ENCODE peak calls at places on chromosomes 3 and 15, in four cellular contexts. W is A549, Z is lung, T is suprapubic skin. H is an unnamed sample.

GRCh38 chr3:148873270-148873927 is 8.3 kb downstream of the CPA3 start:
- DNase-seq in T (no peak), Z (no peak), W (no peak), H (no peak)

GRCh38 chr3:184601576-184602405 is 40.2 kb downstream of the EPHB3 start:
- DNase-seq in T (no peak), Z (no peak), W (no peak), H (no peak)

GRCh38 chr3:37310666-37311050 is 136.3 kb upstream of the LRRFIP2 start:
- DNase-seq in T (no peak), W (no peak), Z (no peak), H (no peak)

GRCh38 chr3:178392553-178392952 is 143.7 kb upstream of the KCNMB2 start:
- DNase-seq in Z (no peak), W (no peak), T (no peak), H (no peak)

GRCh38 chr3:171933441-171933840 is 90.3 kb downstream of the TMEM212 start:
- DNase-seq in Z (no peak), W (no peak), T (no peak), H (no peak)

GRCh38 chr15:89494941-89495637 is 1.3 kb downstream of the RHCG start:
- DNase-seq in T (peak), Z (no peak), W (peak), H (no peak)

GRCh38 chr3:140298569-140299070 is 363.6 kb downstream of the CLSTN2 start:
- DNase-seq in Z (no peak), W (no peak), T (no peak), H (no peak)

GRCh38 chr15:29596266-29596665 is 226.0 kb downstream of the TJP1 start:
- DNase-seq in Z (no peak), W (no peak), T (no peak), H (peak)

GRCh38 chr15:66698318-66698961 is 3.6 kb upstream of the SMAD6 start:
- DNase-seq in W (peak), T (no peak), Z (peak), H (no peak)

GRCh38 chr3:61748288-61748687 is 186.9 kb downstream of the PTPRG start:
- DNase-seq in W (no peak), T (no peak), Z (no peak), H (no peak)

GRCh38 chr3:59515936-59516335 is 466.1 kb upstream of the CFAP20DC start:
- DNase-seq in Z (no peak), T (no peak), W (no peak), H (no peak)

GRCh38 chr3:69541059-69541471 is 155.2 kb upstream of the FRMD4B start:
- DNase-seq in Z (no peak), T (no peak), W (no peak), H (no peak)

GRCh38 chr3:166462876-166463275 is 625.7 kb upstream of the BCHE start:
- DNase-seq in W (no peak), T (no peak), Z (no peak), H (peak)

GRCh38 chr15:64740361-64741170 is 34.8 kb downstream of the RBPMS2 start:
- DNase-seq in Z (peak), T (no peak), W (peak), H (peak)

GRCh38 chr15:28132524-28133275 is 33.6 kb upstream of the OCA2 start:
- DNase-seq in W (no peak), Z (no peak), T (no peak), H (peak)

GRCh38 chr15:25182736-25183445 is 228.1 kb downstream of the SNRPN start:
- DNase-seq in Z (no peak), W (no peak), T (peak), H (no peak)

GRCh38 chr15:89912145-89912673 is 543 bp downstream of the ARPIN start:
- DNase-seq in T (peak), W (peak), Z (no peak), H (no peak)

GRCh38 chr3:171974986-171975837 is 64.2 kb upstream of the FNDC3B start:
- DNase-seq in W (no peak), Z (no peak), T (no peak), H (peak)

GRCh38 chr15:56215769-56216168 is 27.9 kb downstream of the RFX7 start:
- DNase-seq in W (peak), Z (no peak), T (no peak), H (peak)

GRCh38 chr3:197578376-197578775 is 22.6 kb upstream of the BDH1 start:
- DNase-seq in T (no peak), W (no peak), Z (no peak), H (no peak)

GRCh38 chr3:4517095-4517494 is 23.9 kb downstream of the ITPR1 start:
- DNase-seq in T (no peak), W (no peak), Z (no peak), H (no peak)

GRCh38 chr3:136067211-136067610 is 101.7 kb downstream of the PPP2R3A start:
- DNase-seq in T (no peak), W (no peak), Z (no peak), H (no peak)

GRCh38 chr3:136624894-136625815 is 127.0 kb downstream of the STAG1 start:
- DNase-seq in W (peak), T (no peak), Z (peak), H (no peak)

GRCh38 chr15:48331796-48332641 is 790 bp downstream of the DUT start:
- DNase-seq in W (peak), Z (peak), T (peak), H (no peak)

GRCh38 chr3:23183731-23184130 is 19.4 kb upstream of the UBE2E2 start:
- DNase-seq in W (peak), T (no peak), Z (peak), H (no peak)

GRCh38 chr3:8020459-8020858 is 481.2 kb upstream of the LMCD1 start:
- DNase-seq in W (no peak), Z (no peak), T (no peak), H (no peak)

GRCh38 chr3:88809993-88810392 is 297.4 kb upstream of the EPHA3 start:
- DNase-seq in Z (no peak), W (no peak), T (no peak), H (peak)

GRCh38 chr3:100710355-100711198 is 1.3 kb downstream of the TFG start:
- DNase-seq in Z (no peak), W (peak), T (no peak), H (no peak)

GRCh38 chr3:131899021-131899420 is 135.8 kb downstream of the CPNE4 start:
- DNase-seq in T (no peak), Z (no peak), W (no peak), H (no peak)

GRCh38 chr3:34374521-34374920 is 576.1 kb downstream of the PDCD6IP start:
- DNase-seq in W (peak), Z (no peak), T (no peak), H (no peak)

GRCh38 chr3:139342054-139342453 is 1.8 kb upstream of the MRPS22 start:
- DNase-seq in W (no peak), T (no peak), Z (no peak), H (no peak)

GRCh38 chr3:150613034-150613433 is 9.9 kb downstream of the SELENOT start:
- DNase-seq in W (no peak), Z (no peak), T (no peak), H (no peak)

GRCh38 chr3:38731522-38731921 is 82.0 kb upstream of the SCN5A start:
- DNase-seq in T (no peak), W (no peak), Z (no peak), H (no peak)

GRCh38 chr3:197750863-197751737 is 1.4 kb downstream of the FYTTD1 start:
- DNase-seq in T (peak), W (peak), Z (peak), H (no peak)

GRCh38 chr3:180196658-180197057 is 159.9 kb upstream of the PEX5L start:
- DNase-seq in T (no peak), W (no peak), Z (no peak), H (no peak)

GRCh38 chr3:31423522-31423921 is 109.2 kb upstream of the STT3B start:
- DNase-seq in W (no peak), Z (no peak), T (no peak), H (no peak)

GRCh38 chr15:70447927-70448698 is 315.2 kb downstream of the UACA start:
- DNase-seq in W (no peak), Z (no peak), T (no peak), H (no peak)

GRCh38 chr15:35557544-35557943 is 11.6 kb upstream of the DPH6 start:
- DNase-seq in Z (no peak), T (no peak), W (peak), H (peak)

DNA sequence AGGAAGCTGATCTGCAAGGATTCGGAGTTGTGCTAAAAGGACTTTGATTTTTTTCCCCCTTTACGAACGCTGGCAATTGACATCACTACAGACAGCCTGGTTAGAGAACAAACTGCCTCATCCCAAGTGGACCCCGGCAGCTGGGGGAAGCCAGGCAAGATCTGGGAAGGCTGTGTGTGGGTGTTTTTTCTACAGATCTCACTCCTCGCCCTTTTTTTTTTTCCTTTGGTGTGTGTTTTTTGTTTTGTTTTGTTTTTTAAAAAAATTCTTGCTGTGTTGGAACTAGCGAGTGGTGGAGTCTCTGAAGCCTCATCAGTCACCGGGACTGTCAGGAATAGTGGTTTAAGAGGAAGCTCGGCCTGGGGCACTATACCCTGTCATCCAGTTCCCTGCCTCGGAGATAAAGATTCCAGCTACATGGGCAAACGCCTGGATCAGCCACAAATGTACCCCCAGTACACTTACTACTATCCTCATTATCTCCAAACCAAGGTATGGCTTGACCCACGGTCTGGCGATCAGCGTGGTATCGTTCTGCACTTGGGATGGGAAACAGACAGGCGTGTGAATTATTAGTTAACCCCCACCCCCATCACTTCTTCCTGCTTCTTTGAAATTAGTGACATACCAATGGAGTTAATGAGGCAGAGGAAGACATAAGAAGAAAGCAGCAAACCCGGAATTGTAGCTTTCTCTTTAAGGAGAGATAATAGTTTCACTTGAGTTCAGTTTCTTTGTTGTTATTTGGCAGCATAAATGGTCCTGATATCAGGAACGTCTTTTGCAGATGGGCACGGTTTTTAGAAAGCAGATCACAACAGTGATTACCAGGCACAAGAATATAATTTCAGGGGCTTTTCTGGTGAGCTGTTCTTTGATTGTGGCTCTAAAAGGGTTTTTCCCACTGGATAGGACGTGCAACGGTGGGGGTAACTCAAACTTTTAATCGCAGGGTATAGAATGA is 676 bp downstream of the RBMS3 start:
- DNase-seq in Z (no peak), T (no peak), W (peak), H (no peak)
- H3K4me3 ChIP-seq in Z (peak), T (peak), W (peak), H (peak)

DNA sequence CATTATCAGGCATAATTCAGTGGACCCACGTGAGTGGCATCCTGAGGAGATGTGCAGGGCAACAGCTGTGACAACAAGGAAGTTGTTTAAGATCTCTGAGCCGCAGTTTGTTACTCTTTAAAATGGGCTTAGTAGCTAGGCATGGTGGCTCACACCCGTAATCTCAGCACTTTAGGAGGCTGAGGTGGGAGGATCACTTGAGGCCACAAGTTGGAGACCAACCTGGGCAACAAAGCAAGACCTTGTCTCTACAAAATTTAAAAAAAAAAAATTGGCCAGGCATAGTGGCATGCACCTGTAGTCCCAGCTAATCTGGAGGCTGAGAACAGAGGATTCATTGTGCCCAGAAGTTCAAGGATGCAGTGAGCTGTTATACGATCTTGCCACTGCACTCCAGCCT is 12.2 kb downstream of the SUCLG2 start:
- DNase-seq in T (no peak), W (no peak), Z (no peak), H (no peak)
- H3K4me3 ChIP-seq in T (no peak), W (no peak), Z (no peak), H (no peak)

GRCh38 chr3:143168518-143169192 is 49.1 kb downstream of the CHST2 start:
- DNase-seq in W (no peak), Z (no peak), T (no peak), H (no peak)
- H3K4me3 ChIP-seq in W (no peak), Z (no peak), T (no peak), H (no peak)

GRCh38 chr3:42819351-42819965 is 10.2 kb downstream of the ACKR2 start:
- DNase-seq in T (no peak), Z (no peak), W (no peak), H (no peak)

GRCh38 chr3:42820746-42821051 is 11.5 kb downstream of the ACKR2 start:
- DNase-seq in Z (no peak), T (no peak), W (no peak), H (no peak)

GRCh38 chr3:42827023-42827422 is 17.8 kb downstream of the ACKR2 start:
- DNase-seq in T (no peak), W (no peak), Z (no peak), H (no peak)

GRCh38 chr3:42822828-42823227 is 13.6 kb downstream of the ACKR2 start:
- DNase-seq in W (no peak), Z (no peak), T (no peak), H (no peak)

GRCh38 chr3:42823351-42823750 is 14.1 kb downstream of the ACKR2 start:
- DNase-seq in T (no peak), W (peak), Z (no peak), H (no peak)
- H3K4me3 ChIP-seq in T (no peak), W (no peak), Z (no peak), H (no peak)

GRCh38 chr3:142027713-142028112 is 121.6 kb downstream of the TFDP2 start:
- DNase-seq in Z (no peak), W (peak), T (no peak), H (no peak)

GRCh38 chr3:142029791-142030190 is 119.6 kb downstream of the TFDP2 start:
- DNase-seq in W (no peak), T (no peak), Z (no peak), H (no peak)

GRCh38 chr3:142027295-142027694 is 122.0 kb downstream of the TFDP2 start:
- DNase-seq in T (no peak), Z (no peak), W (no peak), H (no peak)

GRCh38 chr3:142028174-142028833 is 121.0 kb downstream of the TFDP2 start:
- DNase-seq in W (peak), Z (no peak), T (no peak), H (peak)

GRCh38 chr3:142029052-142029642 is 120.2 kb downstream of the TFDP2 start:
- DNase-seq in Z (no peak), T (no peak), W (no peak), H (no peak)
- H3K4me3 ChIP-seq in Z (no peak), T (no peak), W (no peak), H (no peak)

DNA sequence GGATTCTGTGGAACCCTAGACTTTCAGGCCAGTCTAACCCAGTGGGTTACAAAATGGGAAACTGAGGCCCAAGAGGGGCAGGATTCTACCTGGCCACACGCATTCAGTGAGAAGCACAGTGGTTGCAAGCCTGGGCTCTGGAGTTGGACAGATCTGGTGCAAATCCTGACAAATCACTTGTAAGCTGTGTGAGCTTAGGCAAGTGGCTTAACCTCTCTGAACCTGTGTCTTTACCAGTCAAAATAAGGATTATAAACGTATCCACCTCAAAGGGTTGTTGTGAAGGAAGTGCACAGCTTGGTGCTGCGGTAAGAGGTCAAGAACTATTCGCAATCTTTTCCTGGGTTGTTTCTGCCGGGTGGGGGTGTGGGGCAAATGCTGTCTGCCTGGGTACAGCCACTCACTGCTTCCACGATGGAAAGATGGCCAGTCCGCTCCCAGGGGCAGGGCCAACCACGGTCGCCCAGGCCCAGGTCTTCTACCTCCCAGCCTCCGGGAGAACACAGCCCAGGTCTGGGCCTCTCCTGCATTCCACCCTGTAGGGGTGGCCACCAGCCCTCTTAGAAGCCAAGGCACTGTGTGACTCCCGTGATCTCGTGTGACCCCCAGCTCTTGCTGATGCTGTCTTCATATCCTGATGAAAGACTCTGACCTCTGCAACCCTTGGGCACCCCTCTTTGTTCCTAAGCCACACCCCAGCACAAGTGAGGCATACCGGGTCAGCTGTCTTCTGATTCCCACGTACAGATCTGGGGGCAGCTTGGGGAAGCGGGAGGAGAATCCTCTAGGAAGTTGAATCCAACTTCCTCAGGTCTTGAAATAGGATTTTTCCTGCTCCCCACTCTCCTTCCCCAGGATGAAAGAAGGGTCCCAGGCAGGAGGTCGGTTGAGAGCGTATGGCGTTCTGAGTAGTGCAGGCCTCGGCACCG is 1.5 kb downstream of the CHRNA3 start:
- DNase-seq in T (peak), Z (no peak), W (no peak), H (no peak)
- H3K4me3 ChIP-seq in T (no peak), Z (no peak), W (no peak), H (no peak)

DNA sequence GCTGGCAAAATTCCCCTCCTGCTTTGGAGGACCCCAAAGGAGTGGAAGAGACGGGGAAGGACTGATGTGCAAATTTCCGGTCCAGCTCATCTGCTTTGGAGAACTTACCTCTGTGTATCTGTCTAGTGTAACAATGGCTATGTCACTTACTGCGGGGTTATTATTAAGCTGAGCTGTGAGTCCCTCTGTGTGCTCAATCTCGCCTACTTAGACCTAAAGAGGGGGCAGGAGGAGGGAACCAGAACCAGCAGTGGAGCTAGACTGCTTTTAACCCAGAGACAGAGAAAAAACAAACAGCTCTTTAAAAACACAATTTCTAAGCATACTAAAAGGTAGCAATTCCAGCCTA is 77.0 kb downstream of the MYO1E start:
- DNase-seq in W (no peak), T (no peak), Z (no peak), H (no peak)
- H3K4me3 ChIP-seq in W (peak), T (no peak), Z (no peak), H (peak)

GRCh38 chr15:40843183-40843884 is 514 bp upstream of the SPINT1 start:
- DNase-seq in W (no peak), T (no peak), Z (no peak), H (no peak)
- H3K4me3 ChIP-seq in W (peak), T (peak), Z (peak), H (peak)